ENCODE peak calls at places on chromosomes 3 and 15, in five cellular contexts. One of them, this sample, is unnamed.

GRCh38 chr3:171711461-171711860 is 98.8 kb downstream of the PLD1 start:
- DNase-seq in Karpas-422: no peak
- DNase-seq in right cardiac atrium: no peak
- DNase-seq in osteoblast: peak
- DNase-seq in activated CD8-positive, alpha-beta memory T cell treated with anti-CD3 and anti-CD28 coated beads, Interleukin-2, amount 50 U/mL, for 48 hours: no peak
- DNase-seq in this sample: no peak

GRCh38 chr3:158379517-158379916 is 191.5 kb upstream of the MLF1 start:
- DNase-seq in Karpas-422: no peak
- DNase-seq in right cardiac atrium: no peak
- DNase-seq in osteoblast: no peak
- DNase-seq in activated CD8-positive, alpha-beta memory T cell treated with anti-CD3 and anti-CD28 coated beads, Interleukin-2, amount 50 U/mL, for 48 hours: no peak
- DNase-seq in this sample: no peak

GRCh38 chr15:45387379-45388007 is 9.1 kb upstream of the GATM start:
- DNase-seq in Karpas-422: no peak
- DNase-seq in right cardiac atrium: no peak
- DNase-seq in osteoblast: no peak
- DNase-seq in activated CD8-positive, alpha-beta memory T cell treated with anti-CD3 and anti-CD28 coated beads, Interleukin-2, amount 50 U/mL, for 48 hours: no peak
- DNase-seq in this sample: no peak

GRCh38 chr15:65980824-65981456 is 111.6 kb downstream of the RAB11A start:
- DNase-seq in Karpas-422: peak
- DNase-seq in right cardiac atrium: peak
- DNase-seq in osteoblast: peak
- DNase-seq in activated CD8-positive, alpha-beta memory T cell treated with anti-CD3 and anti-CD28 coated beads, Interleukin-2, amount 50 U/mL, for 48 hours: no peak
- DNase-seq in this sample: no peak

GRCh38 chr3:149462653-149463052 is 11.8 kb upstream of the TM4SF4 start:
- DNase-seq in Karpas-422: no peak
- DNase-seq in right cardiac atrium: no peak
- DNase-seq in osteoblast: peak
- DNase-seq in activated CD8-positive, alpha-beta memory T cell treated with anti-CD3 and anti-CD28 coated beads, Interleukin-2, amount 50 U/mL, for 48 hours: no peak
- DNase-seq in this sample: no peak

GRCh38 chr3:172376402-172376801 is 71.9 kb downstream of the GHSR start:
- DNase-seq in Karpas-422: no peak
- DNase-seq in right cardiac atrium: no peak
- DNase-seq in osteoblast: no peak
- DNase-seq in activated CD8-positive, alpha-beta memory T cell treated with anti-CD3 and anti-CD28 coated beads, Interleukin-2, amount 50 U/mL, for 48 hours: no peak
- DNase-seq in this sample: no peak

GRCh38 chr3:168100777-168101492 is 5.2 kb upstream of the GOLIM4 start:
- DNase-seq in Karpas-422: no peak
- DNase-seq in right cardiac atrium: no peak
- DNase-seq in osteoblast: peak
- DNase-seq in activated CD8-positive, alpha-beta memory T cell treated with anti-CD3 and anti-CD28 coated beads, Interleukin-2, amount 50 U/mL, for 48 hours: no peak
- DNase-seq in this sample: no peak

GRCh38 chr15:41281236-41281635 is 50.2 kb downstream of the CHP1 start:
- DNase-seq in Karpas-422: no peak
- DNase-seq in right cardiac atrium: no peak
- DNase-seq in osteoblast: peak
- DNase-seq in activated CD8-positive, alpha-beta memory T cell treated with anti-CD3 and anti-CD28 coated beads, Interleukin-2, amount 50 U/mL, for 48 hours: no peak
- DNase-seq in this sample: no peak

GRCh38 chr15:23690450-23690852 is 3.3 kb upstream of the NDN start:
- DNase-seq in Karpas-422: no peak
- DNase-seq in right cardiac atrium: peak
- DNase-seq in osteoblast: peak
- DNase-seq in activated CD8-positive, alpha-beta memory T cell treated with anti-CD3 and anti-CD28 coated beads, Interleukin-2, amount 50 U/mL, for 48 hours: no peak
- DNase-seq in this sample: no peak

GRCh38 chr3:140570602-140571001 is 107.3 kb upstream of the TRIM42 start:
- DNase-seq in Karpas-422: peak
- DNase-seq in right cardiac atrium: no peak
- DNase-seq in osteoblast: peak
- DNase-seq in activated CD8-positive, alpha-beta memory T cell treated with anti-CD3 and anti-CD28 coated beads, Interleukin-2, amount 50 U/mL, for 48 hours: no peak
- DNase-seq in this sample: no peak

GRCh38 chr15:89841306-89841705 is 26.7 kb upstream of the ANPEP start:
- DNase-seq in Karpas-422: no peak
- DNase-seq in right cardiac atrium: no peak
- DNase-seq in osteoblast: no peak
- DNase-seq in activated CD8-positive, alpha-beta memory T cell treated with anti-CD3 and anti-CD28 coated beads, Interleukin-2, amount 50 U/mL, for 48 hours: no peak
- DNase-seq in this sample: no peak

GRCh38 chr3:102712896-102713295 is 278.1 kb downstream of the ZPLD1 start:
- DNase-seq in Karpas-422: no peak
- DNase-seq in right cardiac atrium: no peak
- DNase-seq in osteoblast: no peak
- DNase-seq in activated CD8-positive, alpha-beta memory T cell treated with anti-CD3 and anti-CD28 coated beads, Interleukin-2, amount 50 U/mL, for 48 hours: no peak
- DNase-seq in this sample: no peak

GRCh38 chr3:99859855-99860254 is 42.2 kb downstream of the CMSS1 start:
- DNase-seq in Karpas-422: no peak
- DNase-seq in right cardiac atrium: no peak
- DNase-seq in osteoblast: peak
- DNase-seq in activated CD8-positive, alpha-beta memory T cell treated with anti-CD3 and anti-CD28 coated beads, Interleukin-2, amount 50 U/mL, for 48 hours: no peak
- DNase-seq in this sample: no peak

GRCh38 chr15:22262613-22263020 is 182.3 kb downstream of the OR4M2 start:
- DNase-seq in Karpas-422: no peak
- DNase-seq in right cardiac atrium: peak
- DNase-seq in osteoblast: no peak
- DNase-seq in activated CD8-positive, alpha-beta memory T cell treated with anti-CD3 and anti-CD28 coated beads, Interleukin-2, amount 50 U/mL, for 48 hours: peak
- DNase-seq in this sample: no peak

GRCh38 chr3:30342319-30343060 is 263.9 kb upstream of the TGFBR2 start:
- DNase-seq in Karpas-422: no peak
- DNase-seq in right cardiac atrium: no peak
- DNase-seq in osteoblast: no peak
- DNase-seq in activated CD8-positive, alpha-beta memory T cell treated with anti-CD3 and anti-CD28 coated beads, Interleukin-2, amount 50 U/mL, for 48 hours: no peak
- DNase-seq in this sample: no peak

GRCh38 chr15:98881526-98882517 is 125.8 kb downstream of the PGPEP1L start:
- DNase-seq in Karpas-422: peak
- DNase-seq in right cardiac atrium: peak
- DNase-seq in osteoblast: no peak
- DNase-seq in activated CD8-positive, alpha-beta memory T cell treated with anti-CD3 and anti-CD28 coated beads, Interleukin-2, amount 50 U/mL, for 48 hours: no peak
- DNase-seq in this sample: no peak

GRCh38 chr15:33994005-33994615 is 25.8 kb downstream of the CHRM5 start:
- DNase-seq in Karpas-422: peak
- DNase-seq in right cardiac atrium: no peak
- DNase-seq in osteoblast: no peak
- DNase-seq in activated CD8-positive, alpha-beta memory T cell treated with anti-CD3 and anti-CD28 coated beads, Interleukin-2, amount 50 U/mL, for 48 hours: no peak
- DNase-seq in this sample: no peak

GRCh38 chr15:92384391-92384790 is 9.3 kb upstream of the ST8SIA2 start:
- DNase-seq in Karpas-422: no peak
- DNase-seq in right cardiac atrium: no peak
- DNase-seq in osteoblast: no peak
- DNase-seq in activated CD8-positive, alpha-beta memory T cell treated with anti-CD3 and anti-CD28 coated beads, Interleukin-2, amount 50 U/mL, for 48 hours: no peak
- DNase-seq in this sample: no peak

GRCh38 chr3:72274511-72275295 is 489.8 kb upstream of the PROK2 start:
- DNase-seq in Karpas-422: peak
- DNase-seq in right cardiac atrium: peak
- DNase-seq in osteoblast: peak
- DNase-seq in activated CD8-positive, alpha-beta memory T cell treated with anti-CD3 and anti-CD28 coated beads, Interleukin-2, amount 50 U/mL, for 48 hours: no peak
- DNase-seq in this sample: peak

GRCh38 chr3:183579967-183580720 is 24.6 kb upstream of the KLHL6 start:
- DNase-seq in Karpas-422: no peak
- DNase-seq in right cardiac atrium: peak
- DNase-seq in osteoblast: peak
- DNase-seq in activated CD8-positive, alpha-beta memory T cell treated with anti-CD3 and anti-CD28 coated beads, Interleukin-2, amount 50 U/mL, for 48 hours: no peak
- DNase-seq in this sample: no peak

GRCh38 chr3:21839592-21839991 is 88.6 kb upstream of the ZNF385D start:
- DNase-seq in Karpas-422: peak
- DNase-seq in right cardiac atrium: no peak
- DNase-seq in osteoblast: no peak
- DNase-seq in activated CD8-positive, alpha-beta memory T cell treated with anti-CD3 and anti-CD28 coated beads, Interleukin-2, amount 50 U/mL, for 48 hours: no peak
- DNase-seq in this sample: no peak

GRCh38 chr3:63927623-63928280 is 15.6 kb upstream of the SCAANT1 start:
- DNase-seq in Karpas-422: peak
- DNase-seq in right cardiac atrium: no peak
- DNase-seq in osteoblast: no peak
- DNase-seq in activated CD8-positive, alpha-beta memory T cell treated with anti-CD3 and anti-CD28 coated beads, Interleukin-2, amount 50 U/mL, for 48 hours: no peak
- DNase-seq in this sample: peak

GRCh38 chr15:34284937-34285336 is 52.6 kb downstream of the SLC12A6 start:
- DNase-seq in Karpas-422: no peak
- DNase-seq in right cardiac atrium: no peak
- DNase-seq in osteoblast: no peak
- DNase-seq in activated CD8-positive, alpha-beta memory T cell treated with anti-CD3 and anti-CD28 coated beads, Interleukin-2, amount 50 U/mL, for 48 hours: no peak
- DNase-seq in this sample: no peak

GRCh38 chr3:190060401-190060800 is 60.3 kb downstream of the P3H2 start:
- DNase-seq in Karpas-422: no peak
- DNase-seq in right cardiac atrium: no peak
- DNase-seq in osteoblast: no peak
- DNase-seq in activated CD8-positive, alpha-beta memory T cell treated with anti-CD3 and anti-CD28 coated beads, Interleukin-2, amount 50 U/mL, for 48 hours: no peak
- DNase-seq in this sample: no peak

GRCh38 chr3:157061271-157061670 is 98.7 kb downstream of the CCNL1 start:
- DNase-seq in Karpas-422: no peak
- DNase-seq in right cardiac atrium: no peak
- DNase-seq in osteoblast: no peak
- DNase-seq in activated CD8-positive, alpha-beta memory T cell treated with anti-CD3 and anti-CD28 coated beads, Interleukin-2, amount 50 U/mL, for 48 hours: no peak
- DNase-seq in this sample: no peak

GRCh38 chr15:69863446-69863845 is 234.3 kb downstream of the TLE3 start:
- DNase-seq in Karpas-422: peak
- DNase-seq in right cardiac atrium: no peak
- DNase-seq in osteoblast: no peak
- DNase-seq in activated CD8-positive, alpha-beta memory T cell treated with anti-CD3 and anti-CD28 coated beads, Interleukin-2, amount 50 U/mL, for 48 hours: no peak
- DNase-seq in this sample: no peak

GRCh38 chr15:84598250-84598649 is 2.6 kb upstream of the ZSCAN2 start:
- DNase-seq in Karpas-422: peak
- DNase-seq in right cardiac atrium: no peak
- DNase-seq in osteoblast: no peak
- DNase-seq in activated CD8-positive, alpha-beta memory T cell treated with anti-CD3 and anti-CD28 coated beads, Interleukin-2, amount 50 U/mL, for 48 hours: no peak
- DNase-seq in this sample: peak

GRCh38 chr3:66428733-66429132 is 72.1 kb downstream of the LRIG1 start:
- DNase-seq in Karpas-422: peak
- DNase-seq in right cardiac atrium: no peak
- DNase-seq in osteoblast: peak
- DNase-seq in activated CD8-positive, alpha-beta memory T cell treated with anti-CD3 and anti-CD28 coated beads, Interleukin-2, amount 50 U/mL, for 48 hours: no peak
- DNase-seq in this sample: no peak

GRCh38 chr3:112101946-112102345 is 15.8 kb downstream of the C3orf52 start:
- DNase-seq in Karpas-422: no peak
- DNase-seq in right cardiac atrium: no peak
- DNase-seq in osteoblast: no peak
- DNase-seq in activated CD8-positive, alpha-beta memory T cell treated with anti-CD3 and anti-CD28 coated beads, Interleukin-2, amount 50 U/mL, for 48 hours: no peak
- DNase-seq in this sample: no peak

GRCh38 chr3:188568750-188569149 is 414.8 kb downstream of the LPP start:
- DNase-seq in Karpas-422: no peak
- DNase-seq in right cardiac atrium: no peak
- DNase-seq in osteoblast: no peak
- DNase-seq in activated CD8-positive, alpha-beta memory T cell treated with anti-CD3 and anti-CD28 coated beads, Interleukin-2, amount 50 U/mL, for 48 hours: no peak
- DNase-seq in this sample: no peak

GRCh38 chr3:171206283-171206682 is 179.8 kb upstream of the SLC2A2 start:
- DNase-seq in Karpas-422: no peak
- DNase-seq in right cardiac atrium: no peak
- DNase-seq in osteoblast: no peak
- DNase-seq in activated CD8-positive, alpha-beta memory T cell treated with anti-CD3 and anti-CD28 coated beads, Interleukin-2, amount 50 U/mL, for 48 hours: no peak
- DNase-seq in this sample: no peak

GRCh38 chr3:189563841-189564563 is 67.2 kb upstream of the TP63 start:
- DNase-seq in Karpas-422: no peak
- DNase-seq in right cardiac atrium: no peak
- DNase-seq in osteoblast: peak
- DNase-seq in activated CD8-positive, alpha-beta memory T cell treated with anti-CD3 and anti-CD28 coated beads, Interleukin-2, amount 50 U/mL, for 48 hours: no peak
- DNase-seq in this sample: peak